ENCODE peak calls at places on chromosomes 7 and 10, in ten cellular contexts. M is A549, G is NB4, N is endothelial cell of umbilical vein, J is esophagus squamous epithelium, Q is tibial nerve, H is transverse colon, P is heart left ventricle, X is body of pancreas, K is HepG2. S is an unnamed sample.

GRCh38 chr10:84008878-84009277 is 130.4 kb upstream of the GHITM start:
- DNase-seq in P (no peak), Q (no peak), G (peak), K (no peak), H (peak), M (peak), X (peak), J (no peak), N (peak), S (no peak)

GRCh38 chr7:143258830-143259229 is 4.4 kb upstream of the GSTK1 start:
- DNase-seq in M (no peak), G (no peak), N (no peak), Q (no peak), K (no peak), H (no peak), J (no peak), P (no peak), X (peak), S (no peak)

GRCh38 chr10:48496831-48497792 is 107.8 kb downstream of the ARHGAP22 start:
- DNase-seq in H (no peak), N (peak), X (no peak), M (no peak), K (no peak), Q (no peak), G (peak), P (no peak), J (no peak), S (no peak)

GRCh38 chr7:5691536-5692090 is 89.8 kb downstream of the RNF216 start:
- DNase-seq in N (no peak), K (no peak), H (no peak), M (no peak), X (no peak), P (no peak), G (no peak), Q (no peak), J (no peak), S (no peak)

GRCh38 chr7:90552521-90552920 is 43.6 kb upstream of the CDK14 start:
- DNase-seq in N (peak), J (no peak), Q (no peak), H (no peak), K (no peak), P (no peak), M (no peak), X (no peak), G (peak), S (no peak)

GRCh38 chr10:80357000-80357803 is 621 bp downstream of the DYDC2 start:
- DNase-seq in Q (no peak), X (peak), N (no peak), M (no peak), P (no peak), G (no peak), J (no peak), K (no peak), H (peak), S (no peak)

GRCh38 chr7:44151679-44152355 is 10.7 kb upstream of the MYL7 start:
- DNase-seq in Q (no peak), M (no peak), K (no peak), G (no peak), X (no peak), N (no peak), H (no peak), J (no peak), P (no peak), S (peak)

GRCh38 chr10:70142555-70142954 is 3.9 kb downstream of the TYSND1 start:
- DNase-seq in M (no peak), H (no peak), P (no peak), Q (no peak), G (no peak), N (no peak), X (no peak), K (no peak), J (no peak), S (peak)

GRCh38 chr7:936131-937054 is 18.1 kb downstream of the ADAP1 start:
- DNase-seq in M (peak), H (peak), N (no peak), K (no peak), G (peak), X (no peak), P (peak), Q (no peak), J (no peak), S (no peak)

GRCh38 chr10:13865758-13866491 is 279.2 kb downstream of the PRPF18 start:
- DNase-seq in G (no peak), K (no peak), H (no peak), X (no peak), N (peak), Q (no peak), M (peak), J (no peak), P (peak), S (no peak)

GRCh38 chr10:75286901-75287300 is 51.1 kb upstream of the COMTD1 start:
- DNase-seq in H (no peak), G (no peak), X (no peak), K (no peak), P (no peak), Q (no peak), M (no peak), N (no peak), J (no peak), S (peak)

GRCh38 chr7:106462365-106462859 is 177.6 kb upstream of the NAMPT start:
- DNase-seq in N (peak), M (no peak), J (no peak), X (no peak), G (peak), K (peak), P (no peak), Q (peak), H (no peak), S (no peak)

GRCh38 chr10:6748981-6749630 is 169.0 kb upstream of the PRKCQ start:
- DNase-seq in Q (no peak), H (no peak), K (no peak), P (no peak), G (no peak), N (peak), J (no peak), M (no peak), X (no peak), S (no peak)

GRCh38 chr10:88117227-88117626 is 253.8 kb downstream of the PTEN start:
- DNase-seq in N (no peak), G (peak), J (no peak), K (no peak), H (no peak), M (no peak), P (no peak), Q (no peak), X (no peak), S (no peak)

GRCh38 chr10:124388823-124389612 is 29.7 kb downstream of the OAT start:
- DNase-seq in H (peak), G (peak), X (peak), P (peak), K (peak), Q (peak), N (peak), J (peak), M (peak), S (peak)

GRCh38 chr10:21363753-21364104 is 161.8 kb downstream of the SKIDA1 start:
- DNase-seq in N (no peak), M (no peak), Q (no peak), G (no peak), K (no peak), J (no peak), H (no peak), P (no peak), X (no peak), S (no peak)

GRCh38 chr7:51356849-51357516 is 40.4 kb upstream of the COBL start:
- DNase-seq in Q (no peak), H (no peak), M (no peak), J (no peak), X (peak), G (no peak), P (no peak), N (no peak), K (peak), S (no peak)

GRCh38 chr7:132066776-132067175 is 509.5 kb downstream of the PLXNA4 start:
- DNase-seq in X (no peak), P (no peak), Q (no peak), N (no peak), H (peak), M (no peak), G (no peak), J (no peak), K (no peak), S (peak)

GRCh38 chr10:43210556-43210955 is 56.3 kb downstream of the RASGEF1A start:
- DNase-seq in J (no peak), M (no peak), G (no peak), Q (no peak), H (no peak), X (peak), N (no peak), P (peak), K (no peak), S (peak)

GRCh38 chr10:101011517-101012423 is 12.2 kb downstream of the LZTS2 start:
- DNase-seq in J (no peak), G (no peak), M (peak), Q (no peak), H (no peak), P (peak), X (no peak), K (peak), N (no peak), S (no peak)

GRCh38 chr10:86681047-86681446 is 12.7 kb downstream of the LDB3 start:
- DNase-seq in G (no peak), P (peak), J (no peak), Q (no peak), N (no peak), X (peak), M (no peak), H (no peak), K (no peak), S (no peak)

GRCh38 chr10:18279202-18279601 is 139.0 kb downstream of the CACNB2 start:
- DNase-seq in J (no peak), K (no peak), G (peak), N (no peak), Q (no peak), P (no peak), X (no peak), M (no peak), H (no peak), S (no peak)

GRCh38 chr7:97064972-97065587 is 40.4 kb upstream of the DLX5 start:
- DNase-seq in X (peak), P (no peak), G (peak), J (no peak), Q (peak), M (peak), K (peak), H (no peak), N (peak), S (no peak)

GRCh38 chr7:151877911-151878835 is 1.3 kb upstream of the PRKAG2 start:
- DNase-seq in H (peak), G (no peak), K (no peak), M (no peak), Q (no peak), P (no peak), N (no peak), J (no peak), X (no peak), S (no peak)

GRCh38 chr10:70619271-70620019 is 16.9 kb upstream of the PRF1 start:
- DNase-seq in J (no peak), H (no peak), N (no peak), K (no peak), M (peak), G (peak), Q (no peak), X (no peak), P (no peak), S (no peak)

GRCh38 chr7:44158873-44159631 is 17.9 kb upstream of the MYL7 start:
- DNase-seq in K (no peak), M (no peak), G (no peak), H (no peak), N (no peak), Q (no peak), P (no peak), J (no peak), X (no peak), S (no peak)

GRCh38 chr10:93475871-93476270 is 6.3 kb downstream of the MYOF start:
- DNase-seq in H (peak), J (no peak), K (peak), Q (no peak), P (no peak), N (peak), X (no peak), G (no peak), M (peak), S (no peak)

GRCh38 chr10:96089670-96090462 is 40.2 kb upstream of the ZNF518A start:
- DNase-seq in Q (peak), J (peak), N (peak), M (peak), H (peak), X (peak), K (peak), G (peak), P (peak), S (peak)
- TF ChIP-seq POLR2A in Q (peak), J (peak), N (peak), M (peak), H (peak), X (peak), K (peak), G (peak), P (no peak), S (no peak)

GRCh38 chr7:155764432-155764798 is 47.8 kb downstream of the SHH start:
- DNase-seq in N (no peak), M (no peak), K (no peak), G (peak), H (no peak), J (no peak), P (no peak), X (no peak), Q (no peak), S (no peak)
- H3K4me3 ChIP-seq in N (no peak), M (no peak), K (no peak), G (no peak), H (no peak), J (no peak), P (no peak), X (no peak), Q (no peak), S (no peak)

DNA sequence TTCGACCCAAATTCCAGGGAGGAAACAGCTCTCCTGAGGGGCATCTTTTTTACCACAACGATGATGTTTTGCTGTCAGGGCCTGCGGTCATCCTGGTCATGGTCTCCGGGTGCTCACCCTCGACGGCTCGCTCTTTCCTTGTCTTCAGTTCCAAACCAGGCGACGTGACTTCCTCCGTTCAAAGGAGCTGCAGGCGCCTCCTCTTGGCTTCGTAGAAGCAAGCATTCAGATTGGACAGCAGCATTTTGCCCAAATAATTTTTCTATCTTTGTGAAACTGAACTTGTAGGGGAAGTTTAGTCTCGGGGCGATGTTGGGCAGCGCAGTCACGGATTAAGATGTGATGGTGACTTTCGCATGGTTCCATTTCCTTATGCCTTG is 208.9 kb downstream of the DNAJB6 start:
- DNase-seq in H (no peak), K (no peak), G (no peak), M (no peak), J (no peak), P (no peak), N (no peak), X (no peak), Q (no peak), S (no peak)
- TF ChIP-seq CTCF in H (no peak), K (no peak), G (no peak), M (no peak), J (no peak), P (no peak), N (no peak), X (no peak), Q (no peak), S (no peak)

DNA sequence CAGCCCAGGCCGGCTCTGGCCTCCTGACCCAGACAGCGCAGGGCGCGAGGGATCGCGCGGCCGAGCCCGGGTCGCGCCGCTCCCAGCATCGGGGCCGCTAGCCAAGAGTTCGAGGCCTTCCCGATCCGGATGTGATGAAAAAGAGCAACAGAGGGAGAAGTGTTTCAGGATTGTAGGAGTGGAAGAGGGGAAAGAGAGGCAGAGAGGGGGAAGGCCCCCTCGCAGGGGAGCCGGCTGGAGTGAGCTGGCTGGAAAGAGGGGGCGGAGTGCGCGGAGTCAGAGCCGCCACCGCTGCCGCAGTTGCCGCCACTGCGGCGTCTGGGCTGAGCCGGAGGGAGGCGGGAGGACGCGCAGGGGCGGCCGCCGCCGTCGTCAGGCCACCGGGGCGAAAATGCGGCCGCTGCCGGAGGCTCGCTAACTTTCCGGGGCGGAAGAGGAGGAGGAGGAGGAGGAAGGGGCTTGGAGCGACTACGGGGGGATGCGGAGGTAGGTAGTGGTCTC is 307 bp downstream of the MDFIC start:
- DNase-seq in P (peak), M (peak), K (no peak), G (peak), X (peak), Q (peak), N (peak), J (no peak), H (peak), S (no peak)
- TF ChIP-seq POLR2A in P (no peak), M (peak), K (no peak), G (no peak), X (peak), Q (no peak), N (peak), J (peak), H (peak), S (no peak)

S was measured in lower leg skin.